ENCODE peak calls at places on chromosomes 4 and X, in four cellular contexts. H is naive thymus-derived CD4-positive, alpha-beta T cell; E is fibroblast of lung; U is choroid plexus epithelial cell. M is an unnamed sample.

GRCh38 chr4:23097251-23097650 is 404.5 kb downstream of the GBA3 start:
- DNase-seq in H (no peak), E (peak; percentile 72), U (peak; percentile 13), M (no peak)

GRCh38 chrX:98071331-98071730 is 1187.6 kb downstream of the RPA4 start:
- DNase-seq in H (no peak), E (no peak), U (peak; percentile 27), M (no peak)

GRCh38 chr4:6647582-6648230 is 7.2 kb downstream of the MRFAP1 start:
- DNase-seq in H (no peak), E (no peak), U (no peak), M (no peak)

GRCh38 chr4:7712021-7712420 is 227.6 kb downstream of the AFAP1 start:
- DNase-seq in H (no peak), E (no peak), U (no peak), M (no peak)

GRCh38 chr4:180057891-180058643 is 2185.1 kb upstream of the TENM3 start:
- DNase-seq in H (no peak), E (peak; percentile 29), U (peak; percentile 12), M (no peak)

GRCh38 chr4:189049682-189050081 is 891.0 kb upstream of the FRG1 start:
- DNase-seq in H (no peak), E (no peak), U (no peak), M (no peak)

GRCh38 chr4:188132232-188132631 is 7.0 kb upstream of the TRIML1 start:
- DNase-seq in H (no peak), E (no peak), U (no peak), M (no peak)

GRCh38 chrX:39972340-39972739 is 125.4 kb downstream of the BCOR start:
- DNase-seq in H (no peak), E (peak; percentile 18), U (peak; percentile 15), M (no peak)

GRCh38 chrX:124530803-124531202 is 184.4 kb downstream of the SH2D1A start:
- DNase-seq in H (no peak), E (no peak), U (no peak), M (no peak)

GRCh38 chr4:5134620-5135019 is 83.3 kb downstream of the STK32B start:
- DNase-seq in H (no peak), E (no peak), U (no peak), M (no peak)

GRCh38 chr4:173121044-173121685 is 47.4 kb upstream of the GALNT7 start:
- DNase-seq in H (no peak), E (peak; percentile 6), U (peak; percentile 67), M (no peak)

GRCh38 chr4:48832571-48832970 is 1.7 kb downstream of the OCIAD1 start:
- DNase-seq in H (no peak), E (no peak), U (no peak), M (no peak)

GRCh38 chrX:84729809-84730208 is 227.6 kb upstream of the HDX start:
- DNase-seq in H (no peak), E (peak; percentile 51), U (peak; percentile 45), M (no peak)

GRCh38 chr4:70515342-70516245 is 2.8 kb upstream of the AMTN start:
- DNase-seq in H (no peak), E (no peak), U (peak; percentile 8), M (no peak)

GRCh38 chr4:75630932-75631320 is 598 bp upstream of the CDKL2 start:
- DNase-seq in H (no peak), E (no peak), U (no peak), M (no peak)

GRCh38 chr4:137394000-137394399 is 138.3 kb downstream of the PCDH18 start:
- DNase-seq in H (no peak), E (peak; percentile 84), U (peak; percentile 33), M (no peak)

GRCh38 chr4:5772528-5773270 is 61.7 kb downstream of the EVC start:
- DNase-seq in H (no peak), E (no peak), U (no peak), M (no peak)

GRCh38 chrX:13283968-13284914 is 35.6 kb downstream of the ATXN3L start:
- DNase-seq in H (no peak), E (no peak), U (peak; percentile 58), M (no peak)

GRCh38 chrX:51568586-51568985 is 50.1 kb downstream of the CENPVL3 start:
- DNase-seq in H (no peak), E (peak; percentile 67), U (peak; percentile 35), M (no peak)

GRCh38 chr4:88101165-88101564 is 57.3 kb downstream of the ABCG2 start:
- DNase-seq in H (no peak), E (no peak), U (no peak), M (no peak)

GRCh38 chr4:56979674-56980073 is 978 bp downstream of the POLR2B start:
- DNase-seq in H (peak; percentile 2), E (no peak), U (peak; percentile 52), M (no peak)

GRCh38 chr4:103996059-103996458 is 276.3 kb upstream of the TACR3 start:
- DNase-seq in H (no peak), E (peak; percentile 1), U (peak; percentile 1), M (no peak)

GRCh38 chr4:7267829-7268228 is 75.5 kb downstream of the SORCS2 start:
- DNase-seq in H (no peak), E (no peak), U (no peak), M (no peak)

GRCh38 chr4:141346144-141346543 is 125.4 kb downstream of the ZNF330 start:
- DNase-seq in H (no peak), E (peak; percentile 81), U (peak; percentile 82), M (no peak)

GRCh38 chrX:48998391-48998790 is 3.7 kb downstream of the GRIPAP1 start:
- DNase-seq in H (no peak), E (no peak), U (no peak), M (no peak)

GRCh38 chr4:165324918-165325304 is 2.6 kb upstream of the MSMO1 start:
- DNase-seq in H (no peak), E (no peak), U (no peak), M (no peak)

GRCh38 chr4:51843309-51844156 is 580 bp downstream of the DCUN1D4 start:
- DNase-seq in H (peak; percentile 27), E (peak; percentile 71), U (peak; percentile 70), M (peak; percentile 71)

GRCh38 chrX:23799469-23800065 is 16.6 kb downstream of the SAT1 start:
- DNase-seq in H (no peak), E (peak; percentile 74), U (peak; percentile 55), M (no peak)

GRCh38 chr4:95044204-95044848 is 286.6 kb downstream of the BMPR1B start:
- DNase-seq in H (no peak), E (no peak), U (no peak), M (no peak)

GRCh38 chrX:154294791-154295580 is at the start of gene TEX28:
- DNase-seq in H (no peak), E (no peak), U (no peak), M (no peak)

GRCh38 chr4:15325987-15326386 is 101.8 kb upstream of the C1QTNF7 start:
- DNase-seq in H (no peak), E (no peak), U (no peak), M (no peak)

GRCh38 chr4:2583517-2583916 is 47.1 kb downstream of the FAM193A start:
- DNase-seq in H (no peak), E (peak; percentile 53), U (peak; percentile 58), M (no peak)

GRCh38 chrX:72280210-72280882 is 3.3 kb upstream of the RPS4X start:
- DNase-seq in H (no peak), E (no peak), U (no peak), M (no peak)

GRCh38 chr4:32775049-32775448 is 2054.9 kb downstream of the PCDH7 start:
- DNase-seq in H (no peak), E (peak; percentile 51), U (peak; percentile 67), M (no peak)

GRCh38 chrX:116378961-116379360 is 57.4 kb upstream of the SLC6A14 start:
- DNase-seq in H (no peak), E (no peak), U (no peak), M (no peak)

GRCh38 chr4:81032174-81032551 is 1.7 kb downstream of the BMP3 start:
- DNase-seq in H (no peak), E (no peak), U (no peak), M (no peak)
- H3K4me3 ChIP-seq in H (no peak overlapping the region), E (no peak overlapping the region), U (no peak overlapping the region), M (peak overlapping the region; percentile 57)

GRCh38 chr4:134085525-134085924 is 116.1 kb downstream of the PABPC4L start:
- DNase-seq in H (no peak), E (no peak), U (no peak), M (no peak)
- H3K4me3 ChIP-seq in H (no peak overlapping the region), E (no peak overlapping the region), U (no peak overlapping the region), M (no peak overlapping the region)

GRCh38 chr4:166625018-166625637 is 609.2 kb downstream of the SPOCK3 start:
- DNase-seq in H (no peak), E (no peak), U (no peak), M (no peak)

DNA sequence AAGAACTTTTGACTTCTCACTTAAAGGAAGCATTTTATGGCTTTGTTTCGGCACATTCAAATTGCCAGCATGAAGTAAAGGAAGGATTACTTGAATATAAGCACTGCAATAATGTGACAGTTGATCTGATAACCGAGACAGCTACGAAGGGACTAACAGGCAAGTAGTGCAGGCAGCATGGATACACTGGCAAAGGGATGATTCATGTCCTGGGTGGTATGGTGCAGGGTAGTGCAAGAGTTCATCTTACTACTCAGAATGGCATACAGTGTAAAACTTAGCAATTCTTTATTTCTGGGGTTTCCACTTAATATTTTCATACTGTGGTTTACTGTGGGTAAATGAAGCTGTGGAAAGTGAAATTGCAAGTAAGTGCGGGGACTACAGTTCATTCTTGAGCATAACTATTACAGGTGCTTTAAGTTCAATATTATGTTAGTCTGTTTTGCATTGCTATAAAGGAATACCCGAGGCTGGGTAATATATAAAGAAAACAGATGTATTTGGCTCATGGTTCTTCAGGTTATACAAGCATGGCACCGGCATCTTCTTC is 611.8 kb downstream of the SPOCK3 start:
- DNase-seq in H (no peak), E (no peak), U (no peak), M (no peak)
- H3K4me3 ChIP-seq in H (no peak overlapping the region), E (no peak overlapping the region), U (no peak overlapping the region), M (no peak overlapping the region)

DNA sequence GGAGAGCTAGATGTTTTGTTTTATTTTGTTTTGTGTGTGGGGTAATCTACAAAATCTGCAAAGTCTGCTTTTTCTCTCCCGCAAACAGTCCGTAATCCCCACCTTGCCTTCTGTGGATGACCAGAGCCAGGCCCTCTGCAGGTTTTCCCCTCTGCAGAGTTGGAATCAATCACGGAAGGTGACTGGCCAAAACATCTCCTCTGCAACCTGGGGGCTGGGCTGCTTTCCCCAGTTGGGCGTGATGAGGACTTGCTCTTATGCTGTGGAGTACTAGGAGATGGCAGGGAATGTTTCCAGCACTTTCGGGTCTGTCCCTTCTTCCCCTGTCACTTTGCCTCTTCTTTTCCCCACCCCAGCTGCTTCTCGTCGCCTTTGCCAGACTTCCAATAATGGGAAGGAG is 1.1 kb downstream of the TMEM35A start:
- DNase-seq in H (no peak), E (no peak), U (no peak), M (no peak)
- H3K4me3 ChIP-seq in H (no peak overlapping the region), E (peak overlapping the region; percentile 64), U (no peak overlapping the region), M (peak overlapping the region; percentile 48)

DNA sequence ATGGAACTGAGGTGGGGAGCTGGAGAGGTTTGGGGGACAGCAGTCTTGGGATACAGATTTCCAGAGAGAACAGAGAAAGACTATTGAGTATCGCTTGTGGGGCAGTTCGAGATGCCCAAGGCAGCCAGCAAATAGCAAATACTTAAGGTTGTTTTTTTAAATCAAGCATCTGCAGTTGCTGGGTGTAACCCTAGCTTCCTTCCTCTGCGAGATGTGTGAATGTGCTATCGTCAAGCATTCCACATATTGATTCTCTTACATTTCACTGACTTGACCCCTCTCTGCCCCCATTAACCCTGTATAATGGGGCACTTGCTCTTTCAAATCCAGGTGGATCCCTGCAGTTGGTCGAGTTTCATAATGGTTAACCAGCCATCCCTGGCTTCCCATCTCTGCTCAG is 23.5 kb downstream of the KCNE5 start:
- DNase-seq in H (no peak), E (no peak), U (no peak), M (no peak)
- H3K4me3 ChIP-seq in H (no peak overlapping the region), E (no peak overlapping the region), U (no peak overlapping the region), M (no peak overlapping the region)

M was measured in tibial nerve.